ENCODE peak calls at places on chromosomes 12 and 14, in ten cellular contexts. J is neuronal stem cell; W is neural progenitor cell; B is uterus; L is IMR-90; K is right atrium auricular region; N is CD8-positive, alpha-beta memory T cell; Y is CD4-positive, alpha-beta memory T cell; F is small intestine; I is aorta. D is an unnamed sample. For H3K27me3 and H3K4me1, the result is how much of the 10 kb centered on the place peaks cover.

GRCh38 chr12:51460519-51460918 is 35.9 kb downstream of the SLC4A8 start:
- DNase-seq in J (no peak), W (no peak), B (no peak), L (peak), K (no peak), N (no peak), Y (no peak), F (no peak), I (no peak), D (no peak)

GRCh38 chr12:124774462-124775167 is 89.0 kb downstream of the SCARB1 start:
- DNase-seq in J (no peak), W (no peak), B (peak), L (peak), K (peak), N (peak), Y (peak), F (peak), I (no peak), D (no peak)

GRCh38 chr12:46456356-46457334 is 84.1 kb upstream of the SLC38A2 start:
- DNase-seq in J (no peak), W (no peak), B (no peak), L (peak), K (no peak), N (no peak), Y (no peak), F (no peak), I (no peak), D (no peak)

GRCh38 chr14:43411841-43412240 is 1095.2 kb downstream of the FSCB start:
- DNase-seq in J (no peak), W (no peak), B (no peak), L (no peak), K (no peak), N (no peak), Y (no peak), F (no peak), I (no peak), D (no peak)

GRCh38 chr12:89756638-89757321 is 48.1 kb upstream of the ATP2B1 start:
- DNase-seq in J (no peak), W (no peak), B (no peak), L (peak), K (no peak), N (no peak), Y (peak), F (peak), I (no peak), D (no peak)

GRCh38 chr12:53333289-53333688 is 2.9 kb downstream of the SP7 start:
- DNase-seq in J (no peak), W (no peak), B (no peak), L (no peak), K (no peak), N (no peak), Y (no peak), F (no peak), I (no peak), D (no peak)

GRCh38 chr12:68497702-68498101 is 113.0 kb upstream of the RAP1B start:
- DNase-seq in J (no peak), W (no peak), B (no peak), L (peak), K (no peak), N (no peak), Y (no peak), F (peak), I (no peak), D (no peak)

GRCh38 chr12:46771268-46771837 is 54.4 kb downstream of the SLC38A4 start:
- DNase-seq in J (no peak), W (no peak), B (no peak), L (peak), K (no peak), N (no peak), Y (no peak), F (no peak), I (no peak), D (no peak)

GRCh38 chr12:107318804-107319535 is 225.6 kb upstream of the CRY1 start:
- DNase-seq in J (peak), W (peak), B (no peak), L (peak), K (no peak), N (no peak), Y (peak), F (peak), I (no peak), D (no peak)

GRCh38 chr12:12747281-12747680 is 30.1 kb downstream of the CDKN1B start:
- DNase-seq in J (no peak), W (no peak), B (no peak), L (no peak), K (no peak), N (no peak), Y (no peak), F (no peak), I (no peak), D (no peak)

GRCh38 chr12:54082402-54082892 is 28.8 kb downstream of the HOXC4 start:
- DNase-seq in J (no peak), W (peak), B (peak), L (no peak), K (no peak), N (peak), Y (peak), F (peak), I (no peak), D (no peak)

GRCh38 chr14:96852823-96853422 is 55.7 kb downstream of the VRK1 start:
- DNase-seq in J (no peak), W (peak), B (no peak), L (peak), K (no peak), N (no peak), Y (peak), F (peak), I (no peak), D (no peak)

GRCh38 chr14:55107766-55108554 is 21.1 kb upstream of the LGALS3 start:
- DNase-seq in J (no peak), W (no peak), B (peak), L (peak), K (peak), N (peak), Y (peak), F (peak), I (peak), D (peak)

GRCh38 chr14:98868846-98869245 is 403.2 kb downstream of the BCL11B start:
- DNase-seq in J (no peak), W (no peak), B (no peak), L (no peak), K (no peak), N (no peak), Y (no peak), F (no peak), I (no peak), D (no peak)

GRCh38 chr12:104551313-104551931 is 94.7 kb downstream of the CHST11 start:
- DNase-seq in J (no peak), W (no peak), B (no peak), L (no peak), K (no peak), N (no peak), Y (no peak), F (no peak), I (no peak), D (no peak)

GRCh38 chr14:71597955-71598659 is 334.1 kb upstream of the RGS6 start:
- DNase-seq in J (no peak), W (no peak), B (no peak), L (no peak), K (no peak), N (no peak), Y (no peak), F (peak), I (no peak), D (no peak)

GRCh38 chr12:48957141-48958048 is at the start of gene ARF3:
- DNase-seq in J (peak), W (peak), B (peak), L (peak), K (peak), N (peak), Y (peak), F (peak), I (peak), D (peak)

GRCh38 chr12:65615091-65615490 is 209.2 kb upstream of the HMGA2 start:
- DNase-seq in J (no peak), W (no peak), B (no peak), L (peak), K (no peak), N (no peak), Y (no peak), F (no peak), I (no peak), D (no peak)

GRCh38 chr12:116222358-116222757 is 55.1 kb downstream of the MED13L start:
- DNase-seq in J (no peak), W (no peak), B (peak), L (peak), K (peak), N (no peak), Y (no peak), F (peak), I (no peak), D (peak)

GRCh38 chr12:45369065-45369464 is 153.2 kb downstream of the ANO6 start:
- DNase-seq in J (no peak), W (no peak), B (no peak), L (peak), K (no peak), N (no peak), Y (no peak), F (peak), I (no peak), D (no peak)

GRCh38 chr12:52043386-52044212 is 7.6 kb upstream of the NR4A1 start:
- DNase-seq in J (no peak), W (no peak), B (peak), L (no peak), K (no peak), N (no peak), Y (no peak), F (no peak), I (peak), D (no peak)

GRCh38 chr12:14961466-14962155 is at the start of gene ARHGDIB:
- DNase-seq in J (no peak), W (no peak), B (no peak), L (no peak), K (no peak), N (peak), Y (peak), F (peak), I (no peak), D (peak)

GRCh38 chr12:48901278-48901677 is 24.0 kb downstream of the FKBP11 start:
- DNase-seq in J (no peak), W (no peak), B (no peak), L (peak), K (no peak), N (no peak), Y (no peak), F (peak), I (no peak), D (no peak)

GRCh38 chr14:49405291-49405690 is 180.9 kb downstream of the RPS29 start:
- DNase-seq in J (no peak), W (no peak), B (no peak), L (peak), K (no peak), N (no peak), Y (no peak), F (no peak), I (no peak), D (no peak)

GRCh38 chr12:31959701-31960391 is 631 bp downstream of the RESF1 start:
- DNase-seq in J (peak), W (peak), B (peak), L (peak), K (peak), N (no peak), Y (peak), F (peak), I (peak), D (peak)

GRCh38 chr12:119072463-119072862 is 91.1 kb downstream of the SRRM4 start:
- DNase-seq in J (no peak), W (no peak), B (no peak), L (no peak), K (no peak), N (no peak), Y (no peak), F (no peak), I (no peak), D (no peak)

GRCh38 chr12:131380961-131381705 is 329.8 kb upstream of the SFSWAP start:
- DNase-seq in J (no peak), W (peak), B (no peak), L (no peak), K (no peak), N (no peak), Y (no peak), F (no peak), I (no peak), D (no peak)

GRCh38 chr14:65287264-65288131 is 125.0 kb upstream of the FUT8 start:
- DNase-seq in J (no peak), W (no peak), B (no peak), L (no peak), K (no peak), N (peak), Y (peak), F (no peak), I (no peak), D (no peak)

GRCh38 chr12:12024958-12025682 is 45.6 kb upstream of the BCL2L14 start:
- DNase-seq in J (no peak), W (no peak), B (no peak), L (no peak), K (peak), N (no peak), Y (peak), F (no peak), I (no peak), D (no peak)

GRCh38 chr12:62533755-62534107 is 67.1 kb downstream of the MON2 start:
- DNase-seq in J (no peak), W (no peak), B (no peak), L (peak), K (no peak), N (no peak), Y (no peak), F (no peak), I (no peak), D (no peak)

GRCh38 chr12:75658826-75659823 is 147.7 kb upstream of the KRR1 start:
- DNase-seq in J (no peak), W (no peak), B (no peak), L (peak), K (no peak), N (no peak), Y (no peak), F (no peak), I (no peak), D (no peak)

GRCh38 chr12:123075591-123076171 is 75.2 kb downstream of the PITPNM2 start:
- DNase-seq in J (peak), W (peak), B (peak), L (no peak), K (no peak), N (peak), Y (peak), F (peak), I (no peak), D (peak)

GRCh38 chr12:121711925-121712461 is 559 bp upstream of the TMEM120B start:
- DNase-seq in J (no peak), W (peak), B (no peak), L (no peak), K (peak), N (no peak), Y (no peak), F (peak), I (no peak), D (peak)

GRCh38 chr14:90381999-90382451 is 14.8 kb upstream of the CALM1 start:
- DNase-seq in J (no peak), W (peak), B (peak), L (no peak), K (no peak), N (peak), Y (no peak), F (peak), I (no peak), D (peak)

GRCh38 chr12:19402743-19403400 is 36.4 kb upstream of the AEBP2 start:
- DNase-seq in J (no peak), W (no peak), B (no peak), L (peak), K (no peak), N (no peak), Y (no peak), F (peak), I (no peak), D (peak)

GRCh38 chr12:67410246-67410645 is 141.1 kb downstream of the CAND1 start:
- DNase-seq in J (no peak), W (no peak), B (no peak), L (no peak), K (no peak), N (no peak), Y (no peak), F (no peak), I (no peak), D (no peak)

GRCh38 chr12:2877959-2878732 is 1.1 kb downstream of the RHNO1 start:
- DNase-seq in J (no peak), W (peak), B (no peak), L (peak), K (no peak), N (no peak), Y (no peak), F (peak), I (no peak), D (no peak)

GRCh38 chr12:108646597-108647190 is 13.0 kb upstream of the SELPLG start:
- DNase-seq in J (no peak), W (no peak), B (no peak), L (peak), K (no peak), N (no peak), Y (no peak), F (no peak), I (no peak), D (no peak)

GRCh38 chr12:103680591-103681065 is 93.6 kb downstream of the STAB2 start:
- DNase-seq in J (no peak), W (no peak), B (peak), L (peak), K (peak), N (no peak), Y (no peak), F (peak), I (no peak), D (peak)

DNA sequence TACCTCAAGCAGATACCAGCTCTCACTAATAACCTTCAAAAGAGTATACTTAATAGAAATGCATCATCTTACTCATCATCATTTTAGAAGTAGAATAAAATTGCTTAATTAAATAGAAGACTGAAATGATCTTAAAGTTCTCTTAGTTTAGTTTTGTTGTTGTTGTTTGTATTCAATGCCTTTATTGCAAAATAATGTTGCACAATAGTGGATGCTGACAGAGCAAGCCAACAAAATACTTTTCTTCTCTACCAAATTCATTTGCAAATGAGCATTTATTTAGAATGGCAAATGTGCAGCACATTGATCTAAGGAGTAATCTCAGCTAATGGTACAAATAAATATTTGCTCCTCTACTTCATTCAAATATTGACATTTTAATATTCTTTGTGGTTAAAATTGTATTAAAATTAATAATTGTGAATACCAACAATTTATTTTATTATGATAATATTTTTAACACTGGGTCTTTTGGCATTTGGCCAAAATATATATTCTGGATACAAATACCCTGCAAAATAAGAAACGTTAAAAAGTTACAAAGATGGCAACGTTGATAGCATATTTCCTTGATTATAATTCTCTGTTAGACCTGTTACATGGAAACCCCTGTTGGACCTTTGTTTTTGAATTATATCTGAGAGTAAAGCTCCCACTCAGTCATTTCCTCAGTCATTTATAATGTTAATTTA is 496.1 kb downstream of the RERGL start:
- DNase-seq in J (no peak), W (no peak), B (no peak), L (no peak), K (no peak), N (no peak), Y (no peak), F (no peak), I (no peak), D (no peak)
- H3K27me3 ChIP-seq in J (under half), W (under half), B (under half), L (under half), K (under half), N (under half), Y (under half), F (under half), I (under half), D (under half)

DNA sequence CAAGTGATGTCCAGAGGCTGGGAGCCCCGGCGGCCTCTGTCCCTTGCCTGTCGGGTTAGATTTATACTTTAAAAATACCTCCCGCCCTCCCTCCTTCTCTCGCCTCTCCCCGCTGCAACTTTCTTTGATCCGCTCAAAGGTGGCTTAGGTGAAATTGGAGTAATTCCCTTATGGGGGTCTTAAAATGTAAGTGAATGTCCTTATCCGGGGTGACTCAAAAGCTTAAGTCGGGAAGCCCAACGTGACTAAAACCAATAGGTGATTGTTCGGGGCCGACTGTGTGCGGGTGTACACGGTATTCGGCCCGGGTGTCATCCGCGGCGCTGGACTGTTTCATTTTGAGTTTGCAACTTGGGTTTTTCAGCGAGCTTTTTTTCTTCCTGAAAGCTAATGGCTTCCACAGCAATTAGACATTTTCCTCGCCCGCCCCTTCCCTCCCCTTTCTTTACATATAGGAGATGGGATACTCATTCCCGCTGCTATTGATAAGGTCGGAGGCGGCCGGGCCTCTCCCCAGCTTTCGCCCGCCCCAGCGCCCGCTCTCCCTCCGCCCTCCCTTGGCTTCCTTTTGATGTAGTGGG is 2.0 kb upstream of the CCND2 start:
- DNase-seq in J (no peak), W (peak), B (no peak), L (no peak), K (no peak), N (no peak), Y (peak), F (no peak), I (peak), D (no peak)
- H3K4me1 ChIP-seq in J (under half), W (under half), B (under half), L (under half), K (under half), N (under half), Y (under half), F (under half), I (under half), D (under half)

DNA sequence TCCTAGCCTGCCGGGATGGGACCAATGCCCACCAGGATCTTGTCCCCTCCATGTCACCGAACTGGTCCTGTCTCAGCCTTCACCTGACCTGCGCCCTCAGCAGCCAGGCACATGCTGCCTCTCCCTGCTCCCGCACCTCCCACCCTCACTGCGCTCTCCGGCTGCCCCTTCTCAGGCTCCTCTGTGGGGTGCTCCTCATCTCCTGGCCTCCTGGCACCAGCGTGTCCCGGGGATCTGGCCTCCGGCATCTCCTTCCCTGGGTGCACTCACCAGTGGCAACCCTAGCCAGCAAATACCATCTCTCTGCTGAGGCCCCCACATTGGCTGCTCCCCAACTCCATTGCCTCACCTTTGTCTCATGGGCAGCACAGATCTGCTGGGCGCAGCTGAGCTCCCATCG is 29.0 kb downstream of the BEGAIN start:
- DNase-seq in J (no peak), W (no peak), B (no peak), L (no peak), K (no peak), N (no peak), Y (no peak), F (no peak), I (no peak), D (no peak)
- H3K27ac ChIP-seq in J (no peak), W (no peak), B (no peak), L (no peak), K (no peak), N (no peak), Y (no peak), F (no peak), I (no peak), D (no peak)

GRCh38 chr14:101473045-101473729 is 88.1 kb upstream of the DIO3 start:
- DNase-seq in J (no peak), W (peak), B (peak), L (no peak), K (peak), N (no peak), Y (no peak), F (no peak), I (no peak), D (no peak)
- H3K27me3 ChIP-seq in J (under half), W (under half), B (under half), L (under half), K (under half), N (under half), Y (under half), F (under half), I (under half), D (under half)